ENCODE peak calls at places on chromosomes 4 and X, in six cellular contexts. U is HCT116, R is K562, M is HepG2, T is H1, E is GM12878. B is an unnamed sample.
A peak's percentile ranks its signal among the peaks of the same experiment; 100 is the strongest.

GRCh38 chr4:67483868-67484602 is 61.3 kb downstream of the CENPC start:
- DNase-seq in U (no peak), R (peak; percentile 16), M (no peak), T (no peak), E (no peak), B (no peak)

GRCh38 chr4:8938623-8939022 is 67.0 kb upstream of the HMX1 start:
- DNase-seq in U (no peak), R (no peak), M (no peak), T (no peak), E (no peak), B (no peak)

GRCh38 chr4:26220704-26221103 is 100.1 kb upstream of the RBPJ start:
- DNase-seq in U (no peak), R (no peak), M (no peak), T (no peak), E (no peak), B (no peak)

GRCh38 chrX:118975831-118976598 is 1.6 kb downstream of the LONRF3 start:
- DNase-seq in U (no peak), R (peak; percentile 70), M (peak; percentile 69), T (no peak), E (no peak), B (peak; percentile 63)

GRCh38 chr4:86630629-86631028 is 36.5 kb downstream of the PTPN13 start:
- DNase-seq in U (no peak), R (no peak), M (no peak), T (no peak), E (no peak), B (no peak)

GRCh38 chrX:13412208-13412600 is 92.4 kb upstream of the ATXN3L start:
- DNase-seq in U (no peak), R (no peak), M (no peak), T (no peak), E (no peak), B (no peak)

GRCh38 chr4:47372561-47372960 is 90.9 kb downstream of the COMMD8 start:
- DNase-seq in U (no peak), R (no peak), M (no peak), T (no peak), E (no peak), B (no peak)

GRCh38 chr4:7584760-7585159 is 150.0 kb upstream of the PSAPL1 start:
- DNase-seq in U (no peak), R (no peak), M (no peak), T (no peak), E (no peak), B (no peak)

GRCh38 chr4:48739560-48740019 is 40.5 kb downstream of the FRYL start:
- DNase-seq in U (no peak), R (peak; percentile 72), M (no peak), T (no peak), E (peak; percentile 30), B (no peak)

GRCh38 chrX:112521658-112522057 is 158.1 kb downstream of the LHFPL1 start:
- DNase-seq in U (no peak), R (no peak), M (no peak), T (no peak), E (no peak), B (no peak)

GRCh38 chr4:78200004-78200403 is 142.9 kb downstream of the FRAS1 start:
- DNase-seq in U (no peak), R (no peak), M (no peak), T (no peak), E (no peak), B (no peak)

GRCh38 chrX:113996781-113997180 is 587.1 kb upstream of the HTR2C start:
- DNase-seq in U (no peak), R (no peak), M (no peak), T (no peak), E (no peak), B (no peak)

GRCh38 chrX:139156356-139156755 is 374.2 kb upstream of the F9 start:
- DNase-seq in U (no peak), R (no peak), M (no peak), T (no peak), E (no peak), B (no peak)

GRCh38 chr4:145487626-145488025 is 6.0 kb downstream of the SMAD1 start:
- DNase-seq in U (no peak), R (no peak), M (no peak), T (no peak), E (peak; percentile 71), B (no peak)

GRCh38 chrX:46433892-46434291 is 111.3 kb downstream of the ZNF674 start:
- DNase-seq in U (no peak), R (no peak), M (no peak), T (no peak), E (no peak), B (no peak)

GRCh38 chrX:34341258-34341657 is 209.1 kb upstream of the FAM47A start:
- DNase-seq in U (no peak), R (no peak), M (no peak), T (no peak), E (no peak), B (peak; percentile 21)

GRCh38 chr4:111630705-111631104 is 514.5 kb upstream of the FAM241A start:
- DNase-seq in U (peak; percentile 23), R (no peak), M (peak; percentile 7), T (no peak), E (no peak), B (peak; percentile 35)

GRCh38 chrX:38156838-38157237 is 63.8 kb downstream of the SRPX start:
- DNase-seq in U (no peak), R (peak; percentile 12), M (no peak), T (no peak), E (no peak), B (no peak)

GRCh38 chr4:7542781-7543180 is 108.1 kb upstream of the PSAPL1 start:
- DNase-seq in U (no peak), R (no peak), M (no peak), T (no peak), E (no peak), B (no peak)

GRCh38 chr4:65416875-65417274 is 253.4 kb downstream of the EPHA5 start:
- DNase-seq in U (no peak), R (no peak), M (no peak), T (no peak), E (no peak), B (peak; percentile 80)

GRCh38 chrX:107775734-107776511 is at the start of gene TSC22D3:
- DNase-seq in U (peak; percentile 29), R (peak; percentile 63), M (peak; percentile 4), T (peak; percentile 63), E (no peak), B (peak; percentile 64)

GRCh38 chr4:55503164-55503563 is 43.5 kb downstream of the CLOCK start:
- DNase-seq in U (peak; percentile 38), R (peak; percentile 21), M (no peak), T (no peak), E (no peak), B (peak; percentile 3)

GRCh38 chr4:138910914-138911336 is 104.7 kb upstream of the NOCT start:
- DNase-seq in U (no peak), R (peak; percentile 92), M (peak; percentile 55), T (no peak), E (no peak), B (peak; percentile 99)

GRCh38 chr4:110622841-110623709 is at the start of gene PITX2:
- DNase-seq in U (peak; percentile 92), R (no peak), M (no peak), T (peak; percentile 99), E (no peak), B (peak; percentile 89)
- TF ChIP-seq EZH2 in U (no peak), R (no peak), M (no peak), T (no peak), E (no peak), B (no peak)

DNA sequence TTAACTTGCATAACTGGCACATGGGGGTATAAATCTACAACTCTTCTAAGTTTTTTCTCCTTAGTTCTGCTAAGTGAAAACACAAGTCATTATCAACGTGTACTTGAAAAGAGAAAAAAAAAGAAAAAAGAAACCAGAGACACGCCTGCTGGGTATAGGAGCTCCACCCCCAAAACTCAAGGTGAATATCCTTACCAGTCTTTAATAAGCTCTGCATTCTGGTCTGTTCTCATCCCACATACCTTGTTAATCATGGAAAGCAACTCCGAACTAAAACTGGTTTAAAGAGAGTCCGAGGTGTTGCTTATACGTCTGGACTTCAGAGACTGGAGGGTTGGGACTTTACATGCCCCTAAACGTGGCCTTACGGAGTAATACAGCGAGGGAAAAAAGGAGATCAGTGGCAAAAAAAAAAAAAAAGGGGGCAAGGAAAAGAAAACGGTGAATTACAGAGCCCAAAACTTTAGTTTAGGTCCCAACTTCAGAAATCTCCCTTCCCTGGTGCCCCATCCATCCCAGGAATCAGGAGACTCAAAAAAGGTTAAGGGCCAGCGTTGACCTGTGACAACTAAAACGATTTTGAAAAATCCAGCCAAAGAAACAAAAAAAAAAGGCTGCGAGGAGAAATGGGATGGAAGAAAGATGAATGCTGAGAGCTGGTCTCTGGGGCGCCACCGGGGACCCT is 997 bp downstream of the PGRMC2 start:
- DNase-seq in U (peak; percentile 22), R (peak; percentile 56), M (peak; percentile 44), T (no peak), E (no peak), B (peak; percentile 71)
- TF ChIP-seq POLR2A in U (no peak), R (no peak), M (peak; percentile 58), T (peak; percentile 2), E (no peak), B (no peak)

DNA sequence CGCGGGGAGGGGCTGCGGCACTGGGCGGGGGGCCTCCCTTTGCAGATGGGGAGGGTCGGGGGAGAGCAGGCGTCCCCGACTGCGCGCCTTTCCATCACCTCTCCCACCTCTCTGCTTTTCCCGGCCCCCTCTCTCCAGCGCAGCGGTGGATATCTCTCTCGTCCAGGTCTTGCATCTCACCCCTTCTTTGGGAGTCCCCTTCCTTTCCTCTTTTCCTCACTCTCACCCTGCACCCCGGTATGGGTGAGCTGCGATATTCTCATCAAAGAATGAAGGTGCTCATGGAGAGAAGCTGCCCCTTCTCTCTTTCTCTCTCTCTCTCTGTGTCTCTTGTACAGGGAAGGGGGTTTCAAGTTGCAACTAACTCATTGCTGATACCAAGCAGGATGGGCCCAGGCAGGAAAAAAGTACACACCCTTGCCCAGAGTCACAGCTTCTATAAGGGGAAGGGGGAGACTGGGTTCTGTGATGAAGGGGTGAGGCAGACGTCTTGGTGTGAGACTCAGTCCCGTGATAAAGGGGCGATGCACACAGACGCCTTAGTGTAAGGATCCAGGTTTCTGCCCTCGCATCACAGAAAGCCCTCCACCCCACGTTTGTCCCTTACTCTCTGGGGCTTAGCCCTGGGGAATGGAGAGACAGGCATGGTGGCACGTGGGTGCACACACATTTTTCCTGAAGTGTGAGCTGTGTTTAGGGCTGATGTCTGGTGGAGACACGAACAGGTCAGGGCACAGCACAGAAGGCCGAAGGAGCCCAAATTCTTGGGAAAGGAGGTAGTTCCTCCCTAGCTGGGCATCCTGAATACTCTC is 84.1 kb upstream of the DHRSX start:
- DNase-seq in U (no peak), R (no peak), M (no peak), T (peak; percentile 56), E (no peak), B (no peak)
- TF ChIP-seq EZH2 in U (no peak), R (no peak), M (no peak), T (peak; percentile 12), E (no peak), B (no peak)

DNA sequence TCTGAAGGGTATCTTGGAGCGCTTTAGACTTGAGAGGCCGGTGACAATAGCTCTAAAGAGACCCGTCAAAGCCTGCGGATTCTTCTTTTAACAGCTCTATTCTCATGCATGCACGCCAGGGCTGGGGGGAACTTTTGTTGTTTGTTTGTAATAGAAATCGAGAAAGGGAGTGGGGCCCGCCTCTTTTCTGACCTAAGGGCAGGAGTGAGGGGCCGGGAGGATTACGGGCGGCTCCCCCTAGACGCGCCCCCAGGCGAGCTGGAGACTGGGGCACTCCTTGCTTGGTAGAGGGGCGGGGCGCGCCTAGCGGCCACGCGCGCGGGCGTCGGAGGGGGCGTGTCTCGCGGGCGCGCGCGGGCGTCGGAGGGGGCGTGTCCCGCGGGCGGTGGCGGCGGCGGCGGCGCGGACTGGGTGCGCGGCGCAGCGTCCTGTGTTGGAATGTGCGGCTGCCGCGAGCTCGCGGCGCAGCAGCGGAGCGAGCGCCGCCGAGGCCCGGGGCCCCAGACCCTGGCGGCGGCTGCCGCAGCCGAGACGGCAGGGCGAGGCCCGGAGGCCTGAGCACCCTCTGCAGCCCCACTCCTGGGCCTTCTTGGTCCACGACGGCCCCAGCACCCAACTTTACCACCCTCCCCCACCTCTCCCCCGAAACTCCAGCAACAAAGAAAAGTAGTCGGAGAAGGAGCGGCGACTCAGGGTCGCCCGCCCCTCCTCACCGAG is at the start of gene REST:
- DNase-seq in U (no peak), R (peak; percentile 81), M (peak; percentile 21), T (peak; percentile 91), E (no peak), B (peak; percentile 68)
- TF ChIP-seq POLR2A in U (no peak), R (no peak), M (peak; percentile 66), T (peak; percentile 79), E (peak; percentile 77), B (no peak)

B was measured in endothelial cell of umbilical vein.